ENCODE peak calls at places on chromosomes 1 and 21, in six cellular contexts. D is heart left ventricle; P is stimulated activated CD8-positive, alpha-beta memory T cell treated with anti-CD3 and anti-CD28 coated beads, Interleukin-4, amount 100 ng/mL, for 1 hour; W is activated CD4-positive, alpha-beta T cell treated with anti-CD3 and anti-CD28 coated beads, Interleukin-2, amount 50 U/mL, for 1 hour; A is AG09309; K is foreskin fibroblast. R is an unnamed sample.

GRCh38 chr1:215140135-215140534 is 57.6 kb downstream of the KCNK2 start:
- DNase-seq in D (no peak), P (no peak), W (no peak), A (no peak), K (no peak), R (no peak)

GRCh38 chr1:167092653-167093052 is 1.2 kb upstream of the STYXL2 start:
- DNase-seq in D (no peak), P (no peak), W (no peak), A (no peak), K (no peak), R (no peak)

GRCh38 chr1:41394918-41395598 is 33.8 kb downstream of the FOXO6 start:
- DNase-seq in D (no peak), P (no peak), W (no peak), A (no peak), K (no peak), R (peak)

GRCh38 chr1:188904201-188904600 is 1573.5 kb downstream of the BRINP3 start:
- DNase-seq in D (no peak), P (no peak), W (no peak), A (no peak), K (no peak), R (no peak)

GRCh38 chr1:223312705-223313414 is 51.1 kb downstream of the SUSD4 start:
- DNase-seq in D (no peak), P (no peak), W (no peak), A (no peak), K (no peak), R (no peak)

GRCh38 chr1:16125088-16125470 is 30.8 kb downstream of the EPHA2 start:
- DNase-seq in D (peak), P (no peak), W (no peak), A (no peak), K (no peak), R (no peak)

GRCh38 chr21:34874689-34875513 is 174.2 kb downstream of the RUNX1 start:
- DNase-seq in D (no peak), P (no peak), W (no peak), A (no peak), K (peak), R (no peak)

GRCh38 chr21:44556879-44557278 is 1.7 kb downstream of the KRTAP10-3 start:
- DNase-seq in D (no peak), P (no peak), W (no peak), A (no peak), K (no peak), R (no peak)

GRCh38 chr1:22836846-22837245 is 126.2 kb downstream of the EPHB2 start:
- DNase-seq in D (no peak), P (no peak), W (no peak), A (no peak), K (no peak), R (no peak)

GRCh38 chr1:155219592-155220031 is 11.1 kb downstream of the MTX1 start:
- DNase-seq in D (no peak), P (no peak), W (no peak), A (no peak), K (peak), R (no peak)

GRCh38 chr1:14718476-14718875 is 120.0 kb downstream of the KAZN start:
- DNase-seq in D (no peak), P (no peak), W (no peak), A (no peak), K (no peak), R (no peak)

GRCh38 chr1:240467895-240468294 is 144.1 kb downstream of the GREM2 start:
- DNase-seq in D (no peak), P (no peak), W (no peak), A (no peak), K (no peak), R (no peak)

GRCh38 chr1:10236405-10237156 is 26.2 kb downstream of the KIF1B start:
- DNase-seq in D (no peak), P (no peak), W (no peak), A (peak), K (peak), R (no peak)

GRCh38 chr21:45105906-45106485 is 31.6 kb downstream of the ADARB1 start:
- DNase-seq in D (no peak), P (no peak), W (no peak), A (no peak), K (no peak), R (no peak)

GRCh38 chr21:32712043-32712442 is 15.8 kb downstream of the SYNJ1 start:
- DNase-seq in D (no peak), P (no peak), W (no peak), A (no peak), K (no peak), R (peak)

GRCh38 chr1:109248797-109249629 is at the start of gene CELSR2:
- DNase-seq in D (no peak), P (peak), W (peak), A (no peak), K (peak), R (peak)

GRCh38 chr1:85894651-85895050 is 186.4 kb upstream of the ZNHIT6 start:
- DNase-seq in D (no peak), P (no peak), W (no peak), A (peak), K (peak), R (peak)

GRCh38 chr21:14480601-14481000 is 65.5 kb downstream of the SAMSN1 start:
- DNase-seq in D (no peak), P (no peak), W (no peak), A (no peak), K (no peak), R (no peak)

GRCh38 chr1:158117854-158118691 is 62.6 kb upstream of the CD1D start:
- DNase-seq in D (peak), P (peak), W (peak), A (no peak), K (peak), R (peak)

GRCh38 chr1:61053712-61054608 is 28.4 kb upstream of the NFIA start:
- DNase-seq in D (peak), P (no peak), W (no peak), A (no peak), K (peak), R (no peak)

GRCh38 chr1:154641534-154641933 is 33.5 kb upstream of the ADAR start:
- DNase-seq in D (no peak), P (no peak), W (no peak), A (no peak), K (no peak), R (no peak)

GRCh38 chr1:197180252-197180878 is 33.9 kb upstream of the ASPM start:
- DNase-seq in D (no peak), P (no peak), W (no peak), A (peak), K (peak), R (no peak)

GRCh38 chr21:31872452-31873274 is at the start of gene HUNK:
- DNase-seq in D (no peak), P (no peak), W (no peak), A (no peak), K (peak), R (no peak)

GRCh38 chr21:43632373-43632905 is 26.8 kb downstream of the HSF2BP start:
- DNase-seq in D (no peak), P (no peak), W (no peak), A (no peak), K (no peak), R (no peak)

GRCh38 chr1:106568161-106568560 is 488.3 kb upstream of the PRMT6 start:
- DNase-seq in D (no peak), P (no peak), W (no peak), A (no peak), K (no peak), R (no peak)

GRCh38 chr1:201184307-201184706 is 6.3 kb upstream of the IGFN1 start:
- DNase-seq in D (no peak), P (no peak), W (no peak), A (no peak), K (peak), R (no peak)

GRCh38 chr1:201740086-201740541 is 88.8 kb upstream of the IPO9 start:
- DNase-seq in D (no peak), P (no peak), W (no peak), A (no peak), K (no peak), R (no peak)

GRCh38 chr21:45990049-45990711 is 8.6 kb downstream of the COL6A1 start:
- DNase-seq in D (peak), P (no peak), W (no peak), A (no peak), K (no peak), R (no peak)

GRCh38 chr1:58887059-58887458 is 103.2 kb upstream of the JUN start:
- DNase-seq in D (no peak), P (no peak), W (no peak), A (no peak), K (peak), R (no peak)

GRCh38 chr1:3541930-3542329 is 69.4 kb downstream of the MEGF6 start:
- DNase-seq in D (no peak), P (no peak), W (no peak), A (no peak), K (no peak), R (no peak)

GRCh38 chr1:224783006-224783651 is 146.3 kb upstream of the DNAH14 start:
- DNase-seq in D (no peak), P (no peak), W (no peak), A (no peak), K (no peak), R (peak)

GRCh38 chr1:115807723-115808122 is 33.2 kb downstream of the NHLH2 start:
- DNase-seq in D (no peak), P (no peak), W (no peak), A (peak), K (peak), R (peak)

GRCh38 chr1:36752891-36753361 is 270.2 kb upstream of the CSF3R start:
- DNase-seq in D (no peak), P (no peak), W (no peak), A (no peak), K (no peak), R (no peak)

GRCh38 chr21:23801292-23801691 is 1806.0 kb downstream of the MRPL39 start:
- DNase-seq in D (no peak), P (no peak), W (no peak), A (no peak), K (no peak), R (no peak)

GRCh38 chr1:61271412-61271789 is 189.0 kb downstream of the NFIA start:
- DNase-seq in D (no peak), P (no peak), W (no peak), A (no peak), K (no peak), R (no peak)

GRCh38 chr1:85321237-85321964 is 45.0 kb upstream of the BCL10 start:
- DNase-seq in D (no peak), P (no peak), W (no peak), A (no peak), K (peak), R (peak)

GRCh38 chr1:8082945-8083344 is 56.8 kb upstream of the ERRFI1 start:
- DNase-seq in D (peak), P (no peak), W (no peak), A (peak), K (peak), R (no peak)

GRCh38 chr1:89721351-89721750 is 88.4 kb downstream of the LRRC8C start:
- DNase-seq in D (no peak), P (no peak), W (no peak), A (no peak), K (peak), R (no peak)